ENCODE peak calls at places on chromosome 21, in ten cellular contexts. One of them, this sample, is unnamed.

GRCh38 chr21:27346041-27346448 is 379.2 kb upstream of the ADAMTS5 start:
- DNase-seq in esophagus muscularis mucosa: no peak
- DNase-seq in H1: no peak
- DNase-seq in stomach: no peak
- DNase-seq in A549: no peak
- DNase-seq in HepG2: no peak
- DNase-seq in ovary: no peak
- DNase-seq in K562: no peak
- DNase-seq in sigmoid colon: no peak
- DNase-seq in tibial nerve: no peak
- DNase-seq in this sample: no peak

GRCh38 chr21:25907573-25908275 is 173.0 kb downstream of the GABPA start:
- DNase-seq in K562: no peak
- DNase-seq in stomach: peak; percentile 53
- DNase-seq in tibial nerve: no peak
- DNase-seq in ovary: no peak
- DNase-seq in HepG2: no peak
- DNase-seq in H1: no peak
- DNase-seq in esophagus muscularis mucosa: no peak
- DNase-seq in A549: no peak
- DNase-seq in sigmoid colon: no peak
- DNase-seq in this sample: no peak

GRCh38 chr21:41480086-41480690 is 27.8 kb downstream of the TMPRSS2 start:
- DNase-seq in ovary: no peak
- DNase-seq in esophagus muscularis mucosa: no peak
- DNase-seq in tibial nerve: no peak
- DNase-seq in stomach: peak; percentile 86
- DNase-seq in HepG2: no peak
- DNase-seq in A549: no peak
- DNase-seq in H1: no peak
- DNase-seq in K562: no peak
- DNase-seq in sigmoid colon: no peak
- DNase-seq in this sample: no peak

GRCh38 chr21:35051287-35051818 is 2.3 kb upstream of the RUNX1 start:
- DNase-seq in tibial nerve: peak; percentile 38
- DNase-seq in A549: peak; percentile 43
- DNase-seq in ovary: no peak
- DNase-seq in HepG2: peak; percentile 82
- DNase-seq in esophagus muscularis mucosa: peak; percentile 92
- DNase-seq in stomach: peak; percentile 89
- DNase-seq in sigmoid colon: peak; percentile 90
- DNase-seq in K562: peak; percentile 85
- DNase-seq in H1: peak; percentile 58
- DNase-seq in this sample: peak; percentile 91

GRCh38 chr21:44528634-44528995 is 11.4 kb downstream of the KRTAP10-1 start:
- DNase-seq in stomach: no peak
- DNase-seq in H1: no peak
- DNase-seq in sigmoid colon: no peak
- DNase-seq in tibial nerve: no peak
- DNase-seq in ovary: no peak
- DNase-seq in HepG2: no peak
- DNase-seq in K562: no peak
- DNase-seq in A549: no peak
- DNase-seq in esophagus muscularis mucosa: no peak
- DNase-seq in this sample: no peak

GRCh38 chr21:34952701-34953100 is 96.4 kb downstream of the RUNX1 start:
- DNase-seq in stomach: no peak
- DNase-seq in H1: no peak
- DNase-seq in tibial nerve: no peak
- DNase-seq in HepG2: no peak
- DNase-seq in ovary: no peak
- DNase-seq in K562: no peak
- DNase-seq in sigmoid colon: no peak
- DNase-seq in esophagus muscularis mucosa: no peak
- DNase-seq in A549: no peak
- DNase-seq in this sample: no peak

GRCh38 chr21:31235671-31236450 is 108.2 kb downstream of the TIAM1 start:
- DNase-seq in ovary: no peak
- DNase-seq in A549: no peak
- DNase-seq in stomach: no peak
- DNase-seq in esophagus muscularis mucosa: no peak
- DNase-seq in tibial nerve: no peak
- DNase-seq in sigmoid colon: no peak
- DNase-seq in K562: no peak
- DNase-seq in HepG2: no peak
- DNase-seq in H1: no peak
- DNase-seq in this sample: no peak

GRCh38 chr21:29148535-29148934 is 18.1 kb downstream of the MAP3K7CL start:
- DNase-seq in esophagus muscularis mucosa: no peak
- DNase-seq in H1: no peak
- DNase-seq in A549: no peak
- DNase-seq in ovary: no peak
- DNase-seq in K562: no peak
- DNase-seq in HepG2: no peak
- DNase-seq in stomach: no peak
- DNase-seq in tibial nerve: no peak
- DNase-seq in sigmoid colon: no peak
- DNase-seq in this sample: no peak

GRCh38 chr21:23016617-23017016 is 2018.4 kb downstream of the NCAM2 start:
- DNase-seq in K562: no peak
- DNase-seq in sigmoid colon: no peak
- DNase-seq in A549: no peak
- DNase-seq in esophagus muscularis mucosa: no peak
- DNase-seq in ovary: no peak
- DNase-seq in HepG2: no peak
- DNase-seq in H1: peak; percentile 15
- DNase-seq in stomach: no peak
- DNase-seq in tibial nerve: no peak
- DNase-seq in this sample: no peak

GRCh38 chr21:17793675-17794123 is 25.5 kb downstream of the C21orf91 start:
- DNase-seq in ovary: no peak
- DNase-seq in H1: no peak
- DNase-seq in sigmoid colon: no peak
- DNase-seq in HepG2: no peak
- DNase-seq in A549: no peak
- DNase-seq in tibial nerve: no peak
- DNase-seq in K562: no peak
- DNase-seq in esophagus muscularis mucosa: no peak
- DNase-seq in stomach: no peak
- DNase-seq in this sample: no peak

GRCh38 chr21:37257967-37258877 is 8.9 kb downstream of the VPS26C start:
- DNase-seq in A549: peak; percentile 38
- DNase-seq in tibial nerve: no peak
- DNase-seq in H1: no peak
- DNase-seq in stomach: peak; percentile 63
- DNase-seq in ovary: peak; percentile 70
- DNase-seq in K562: no peak
- DNase-seq in esophagus muscularis mucosa: peak; percentile 92
- DNase-seq in HepG2: peak; percentile 84
- DNase-seq in sigmoid colon: peak; percentile 76
- DNase-seq in this sample: peak; percentile 83

GRCh38 chr21:27807596-27807995 is 840.7 kb upstream of the ADAMTS5 start:
- DNase-seq in K562: no peak
- DNase-seq in H1: no peak
- DNase-seq in stomach: no peak
- DNase-seq in HepG2: no peak
- DNase-seq in esophagus muscularis mucosa: no peak
- DNase-seq in ovary: no peak
- DNase-seq in tibial nerve: no peak
- DNase-seq in sigmoid colon: no peak
- DNase-seq in A549: no peak
- DNase-seq in this sample: no peak

GRCh38 chr21:41726058-41726558 is 40.7 kb downstream of the RIPK4 start:
- DNase-seq in tibial nerve: no peak
- DNase-seq in esophagus muscularis mucosa: no peak
- DNase-seq in HepG2: no peak
- DNase-seq in H1: no peak
- DNase-seq in K562: no peak
- DNase-seq in ovary: no peak
- DNase-seq in A549: no peak
- DNase-seq in sigmoid colon: no peak
- DNase-seq in stomach: no peak
- DNase-seq in this sample: no peak

GRCh38 chr21:23968722-23969647 is 1638.3 kb downstream of the MRPL39 start:
- DNase-seq in tibial nerve: no peak
- DNase-seq in stomach: peak; percentile 57
- DNase-seq in HepG2: no peak
- DNase-seq in A549: no peak
- DNase-seq in H1: peak; percentile 57
- DNase-seq in ovary: no peak
- DNase-seq in esophagus muscularis mucosa: no peak
- DNase-seq in K562: peak; percentile 53
- DNase-seq in sigmoid colon: no peak
- DNase-seq in this sample: no peak

GRCh38 chr21:36156815-36157670 is at the start of gene DOP1B:
- DNase-seq in HepG2: no peak
- DNase-seq in sigmoid colon: no peak
- DNase-seq in A549: peak; percentile 8
- DNase-seq in esophagus muscularis mucosa: no peak
- DNase-seq in H1: no peak
- DNase-seq in K562: peak; percentile 80
- DNase-seq in tibial nerve: no peak
- DNase-seq in ovary: no peak
- DNase-seq in stomach: no peak
- DNase-seq in this sample: peak; percentile 79

GRCh38 chr21:44333701-44334636 is 5.2 kb downstream of the CFAP410 start:
- DNase-seq in H1: no peak
- DNase-seq in ovary: no peak
- DNase-seq in tibial nerve: no peak
- DNase-seq in HepG2: no peak
- DNase-seq in A549: no peak
- DNase-seq in sigmoid colon: no peak
- DNase-seq in esophagus muscularis mucosa: no peak
- DNase-seq in K562: no peak
- DNase-seq in stomach: no peak
- DNase-seq in this sample: no peak

GRCh38 chr21:26105819-26106218 is 64.8 kb downstream of the APP start:
- DNase-seq in ovary: no peak
- DNase-seq in A549: no peak
- DNase-seq in esophagus muscularis mucosa: no peak
- DNase-seq in K562: no peak
- DNase-seq in HepG2: no peak
- DNase-seq in stomach: no peak
- DNase-seq in H1: no peak
- DNase-seq in tibial nerve: no peak
- DNase-seq in sigmoid colon: no peak
- DNase-seq in this sample: no peak

GRCh38 chr21:46211376-46211775 is 17.2 kb downstream of the LSS start:
- DNase-seq in HepG2: no peak
- DNase-seq in A549: no peak
- DNase-seq in ovary: no peak
- DNase-seq in tibial nerve: no peak
- DNase-seq in H1: no peak
- DNase-seq in stomach: no peak
- DNase-seq in K562: no peak
- DNase-seq in sigmoid colon: peak; percentile 54
- DNase-seq in esophagus muscularis mucosa: no peak
- DNase-seq in this sample: no peak
- TF ChIP-seq EP300 in HepG2: no peak
- TF ChIP-seq EP300 in A549: no peak
- TF ChIP-seq EP300 in ovary: no peak
- TF ChIP-seq EP300 in tibial nerve: no peak
- TF ChIP-seq EP300 in H1: no peak
- TF ChIP-seq EP300 in stomach: no peak
- TF ChIP-seq EP300 in K562: no peak
- TF ChIP-seq EP300 in sigmoid colon: no peak
- TF ChIP-seq EP300 in esophagus muscularis mucosa: no peak
- TF ChIP-seq EP300 in this sample: no peak

GRCh38 chr21:16460936-16461335 is 731.2 kb downstream of the USP25 start:
- DNase-seq in ovary: no peak
- DNase-seq in tibial nerve: no peak
- DNase-seq in sigmoid colon: no peak
- DNase-seq in stomach: no peak
- DNase-seq in A549: no peak
- DNase-seq in HepG2: no peak
- DNase-seq in esophagus muscularis mucosa: no peak
- DNase-seq in K562: no peak
- DNase-seq in H1: no peak
- DNase-seq in this sample: no peak
- TF ChIP-seq CTCF in ovary: no peak
- TF ChIP-seq CTCF in tibial nerve: no peak
- TF ChIP-seq CTCF in sigmoid colon: no peak
- TF ChIP-seq CTCF in stomach: no peak
- TF ChIP-seq CTCF in A549: no peak
- TF ChIP-seq CTCF in HepG2: no peak
- TF ChIP-seq CTCF in esophagus muscularis mucosa: no peak
- TF ChIP-seq CTCF in K562: no peak
- TF ChIP-seq CTCF in H1: peak; percentile 12
- TF ChIP-seq CTCF in this sample: no peak

GRCh38 chr21:32795802-32796489 is 24.4 kb upstream of the PAXBP1 start:
- DNase-seq in esophagus muscularis mucosa: peak; percentile 47
- DNase-seq in tibial nerve: no peak
- DNase-seq in A549: no peak
- DNase-seq in H1: no peak
- DNase-seq in K562: no peak
- DNase-seq in sigmoid colon: no peak
- DNase-seq in ovary: no peak
- DNase-seq in HepG2: no peak
- DNase-seq in stomach: no peak
- DNase-seq in this sample: no peak
- TF ChIP-seq EP300 in esophagus muscularis mucosa: no peak
- TF ChIP-seq EP300 in tibial nerve: no peak
- TF ChIP-seq EP300 in A549: no peak
- TF ChIP-seq EP300 in H1: no peak
- TF ChIP-seq EP300 in K562: no peak
- TF ChIP-seq EP300 in sigmoid colon: no peak
- TF ChIP-seq EP300 in ovary: no peak
- TF ChIP-seq EP300 in HepG2: no peak
- TF ChIP-seq EP300 in stomach: no peak
- TF ChIP-seq EP300 in this sample: no peak

GRCh38 chr21:39022901-39023693 is 160.2 kb downstream of the PSMG1 start:
- DNase-seq in sigmoid colon: peak; percentile 66
- DNase-seq in HepG2: peak; percentile 37
- DNase-seq in tibial nerve: peak; percentile 67
- DNase-seq in A549: no peak
- DNase-seq in esophagus muscularis mucosa: no peak
- DNase-seq in H1: no peak
- DNase-seq in K562: no peak
- DNase-seq in stomach: no peak
- DNase-seq in ovary: peak; percentile 80
- DNase-seq in this sample: no peak

GRCh38 chr21:39022035-39022900 is 161.0 kb downstream of the PSMG1 start:
- DNase-seq in ovary: no peak
- DNase-seq in K562: no peak
- DNase-seq in A549: no peak
- DNase-seq in H1: no peak
- DNase-seq in tibial nerve: no peak
- DNase-seq in sigmoid colon: peak; percentile 64
- DNase-seq in esophagus muscularis mucosa: no peak
- DNase-seq in HepG2: no peak
- DNase-seq in stomach: no peak
- DNase-seq in this sample: no peak

GRCh38 chr21:39021475-39021832 is 161.8 kb downstream of the PSMG1 start:
- DNase-seq in H1: no peak
- DNase-seq in stomach: no peak
- DNase-seq in ovary: no peak
- DNase-seq in tibial nerve: no peak
- DNase-seq in esophagus muscularis mucosa: no peak
- DNase-seq in HepG2: no peak
- DNase-seq in K562: no peak
- DNase-seq in A549: no peak
- DNase-seq in sigmoid colon: no peak
- DNase-seq in this sample: no peak

GRCh38 chr21:39024538-39024937 is 158.7 kb downstream of the PSMG1 start:
- DNase-seq in esophagus muscularis mucosa: no peak
- DNase-seq in HepG2: no peak
- DNase-seq in H1: no peak
- DNase-seq in A549: no peak
- DNase-seq in tibial nerve: no peak
- DNase-seq in stomach: no peak
- DNase-seq in sigmoid colon: peak; percentile 2
- DNase-seq in K562: no peak
- DNase-seq in ovary: no peak
- DNase-seq in this sample: no peak

GRCh38 chr21:39025198-39025597 is 158.1 kb downstream of the PSMG1 start:
- DNase-seq in HepG2: no peak
- DNase-seq in H1: no peak
- DNase-seq in ovary: no peak
- DNase-seq in tibial nerve: no peak
- DNase-seq in stomach: no peak
- DNase-seq in A549: no peak
- DNase-seq in sigmoid colon: peak; percentile 38
- DNase-seq in K562: no peak
- DNase-seq in esophagus muscularis mucosa: no peak
- DNase-seq in this sample: no peak
- TF ChIP-seq CTCF in HepG2: no peak
- TF ChIP-seq CTCF in H1: no peak
- TF ChIP-seq CTCF in ovary: no peak
- TF ChIP-seq CTCF in tibial nerve: no peak
- TF ChIP-seq CTCF in stomach: no peak
- TF ChIP-seq CTCF in A549: no peak
- TF ChIP-seq CTCF in sigmoid colon: no peak
- TF ChIP-seq CTCF in K562: no peak
- TF ChIP-seq CTCF in esophagus muscularis mucosa: no peak
- TF ChIP-seq CTCF in this sample: no peak